ENCODE peak calls at places on chromosome 3, in four cellular contexts. One of them, this sample, is unnamed.

GRCh38 chr3:9590282-9590791 is 36.7 kb upstream of the LHFPL4 start:
- DNase-seq in SK-N-SH: no peak
- DNase-seq in neural progenitor cell: no peak
- DNase-seq in endodermal cell: no peak
- DNase-seq in this sample: no peak

GRCh38 chr3:119342176-119342575 is 48.0 kb downstream of the ARHGAP31 start:
- DNase-seq in SK-N-SH: no peak
- DNase-seq in endodermal cell: no peak
- DNase-seq in neural progenitor cell: no peak
- DNase-seq in this sample: no peak

GRCh38 chr3:32172420-32172819 is 66.0 kb downstream of the GPD1L start:
- DNase-seq in endodermal cell: no peak
- DNase-seq in SK-N-SH: no peak
- DNase-seq in neural progenitor cell: no peak
- DNase-seq in this sample: no peak

GRCh38 chr3:135779590-135780235 is 185.8 kb upstream of the PPP2R3A start:
- DNase-seq in SK-N-SH: no peak
- DNase-seq in endodermal cell: no peak
- DNase-seq in neural progenitor cell: no peak
- DNase-seq in this sample: no peak

GRCh38 chr3:117355566-117355965 is 646.0 kb downstream of the TUSC7 start:
- DNase-seq in SK-N-SH: peak; percentile 44
- DNase-seq in endodermal cell: peak; percentile 72
- DNase-seq in neural progenitor cell: peak; percentile 71
- DNase-seq in this sample: peak; percentile 47

GRCh38 chr3:138009476-138010272 is at the start of gene CLDN18:
- DNase-seq in SK-N-SH: no peak
- DNase-seq in endodermal cell: peak; percentile 81
- DNase-seq in neural progenitor cell: no peak
- DNase-seq in this sample: no peak

GRCh38 chr3:8743911-8744310 is 10.3 kb downstream of the CAV3 start:
- DNase-seq in neural progenitor cell: no peak
- DNase-seq in SK-N-SH: no peak
- DNase-seq in endodermal cell: no peak
- DNase-seq in this sample: no peak

GRCh38 chr3:46409735-46410489 is 2.9 kb downstream of the CCRL2 start:
- DNase-seq in endodermal cell: no peak
- DNase-seq in neural progenitor cell: no peak
- DNase-seq in SK-N-SH: no peak
- DNase-seq in this sample: no peak

GRCh38 chr3:122568755-122569154 is 4.6 kb downstream of the DTX3L start:
- DNase-seq in neural progenitor cell: no peak
- DNase-seq in endodermal cell: no peak
- DNase-seq in SK-N-SH: no peak
- DNase-seq in this sample: no peak

GRCh38 chr3:122794779-122795673 is at the start of gene SLC49A4:
- DNase-seq in endodermal cell: peak; percentile 97
- DNase-seq in neural progenitor cell: peak; percentile 94
- DNase-seq in SK-N-SH: peak; percentile 97
- DNase-seq in this sample: peak; percentile 67

GRCh38 chr3:120742198-120743080 is at the start of the genes GTF2E1 and RABL3:
- DNase-seq in neural progenitor cell: peak; percentile 98
- DNase-seq in endodermal cell: peak; percentile 99
- DNase-seq in SK-N-SH: peak; percentile 94
- DNase-seq in this sample: peak; percentile 99

GRCh38 chr3:4582634-4583033 is 89.5 kb downstream of the ITPR1 start:
- DNase-seq in endodermal cell: no peak
- DNase-seq in SK-N-SH: no peak
- DNase-seq in neural progenitor cell: no peak
- DNase-seq in this sample: no peak

GRCh38 chr3:15470804-15471203 is 43.4 kb downstream of the EAF1 start:
- DNase-seq in SK-N-SH: no peak
- DNase-seq in neural progenitor cell: no peak
- DNase-seq in endodermal cell: no peak
- DNase-seq in this sample: no peak

GRCh38 chr3:177935008-177935407 is 601.2 kb upstream of the KCNMB2 start:
- DNase-seq in endodermal cell: no peak
- DNase-seq in neural progenitor cell: no peak
- DNase-seq in SK-N-SH: peak; percentile 44
- DNase-seq in this sample: no peak

GRCh38 chr3:193832833-193833413 is 239.9 kb downstream of the OPA1 start:
- DNase-seq in neural progenitor cell: no peak
- DNase-seq in endodermal cell: peak; percentile 5
- DNase-seq in SK-N-SH: no peak
- DNase-seq in this sample: no peak
- H3K9ac ChIP-seq in neural progenitor cell: no peak overlapping the region
- H3K9ac ChIP-seq in endodermal cell: no peak overlapping the region
- H3K9ac ChIP-seq in SK-N-SH: no peak overlapping the region
- H3K9ac ChIP-seq in this sample: no peak overlapping the region

GRCh38 chr3:33364531-33365128 is 75.6 kb downstream of the UBP1 start:
- DNase-seq in SK-N-SH: no peak
- DNase-seq in neural progenitor cell: no peak
- DNase-seq in endodermal cell: peak; percentile 33
- DNase-seq in this sample: no peak
- H3K9ac ChIP-seq in SK-N-SH: no peak overlapping the region
- H3K9ac ChIP-seq in neural progenitor cell: no peak overlapping the region
- H3K9ac ChIP-seq in endodermal cell: no peak overlapping the region
- H3K9ac ChIP-seq in this sample: no peak overlapping the region

GRCh38 chr3:50352762-50353161 is 2.1 kb downstream of the CYB561D2 start:
- DNase-seq in SK-N-SH: no peak
- DNase-seq in neural progenitor cell: no peak
- DNase-seq in endodermal cell: no peak
- DNase-seq in this sample: no peak
- H3K9ac ChIP-seq in SK-N-SH: no peak overlapping the region
- H3K9ac ChIP-seq in neural progenitor cell: no peak overlapping the region
- H3K9ac ChIP-seq in endodermal cell: no peak overlapping the region
- H3K9ac ChIP-seq in this sample: peak overlapping the region; percentile 17

GRCh38 chr3:184635774-184636173 is 74.2 kb downstream of the EPHB3 start:
- DNase-seq in SK-N-SH: peak; percentile 43
- DNase-seq in endodermal cell: no peak
- DNase-seq in neural progenitor cell: no peak
- DNase-seq in this sample: no peak
- H3K9ac ChIP-seq in SK-N-SH: no peak overlapping the region
- H3K9ac ChIP-seq in endodermal cell: no peak overlapping the region
- H3K9ac ChIP-seq in neural progenitor cell: no peak overlapping the region
- H3K9ac ChIP-seq in this sample: peak overlapping the region; percentile 52